ENCODE peak calls at places on chromosomes 5 and 9, in ten cellular contexts. E is EL; M is stomach; Y is type B pancreatic cell; Q is T-helper 1 cell; T is stimulated activated CD4-positive, alpha-beta T cell treated with anti-CD3 and anti-CD28 coated beads, Interleukin-2, amount 100 ng/mL, for 48 hours; L is HT-29; F is PC-9; S is mucosa of gallbladder; K is A673. O is an unnamed sample.

GRCh38 chr5:39501403-39501802 is 76.6 kb upstream of the DAB2 start:
- DNase-seq in E (peak), K (no peak), F (no peak), M (no peak), Y (no peak), L (no peak), S (no peak), Q (no peak), T (no peak), O (no peak)

GRCh38 chr5:1192971-1193590 is 8.3 kb upstream of the SLC6A19 start:
- DNase-seq in L (no peak), F (no peak), Q (no peak), M (no peak), T (no peak), S (no peak), K (no peak), E (no peak), Y (no peak), O (no peak)

GRCh38 chr9:28079677-28080076 is 506.4 kb upstream of the C9orf72 start:
- DNase-seq in K (no peak), S (no peak), T (no peak), M (no peak), L (no peak), F (no peak), Q (no peak), Y (no peak), E (no peak), O (no peak)

GRCh38 chr9:69797680-69798079 is 22.9 kb upstream of the CFAP95 start:
- DNase-seq in S (no peak), T (no peak), Y (no peak), F (no peak), L (no peak), K (no peak), M (no peak), Q (no peak), E (no peak), O (no peak)

GRCh38 chr5:9351535-9351934 is 194.3 kb downstream of the SEMA5A start:
- DNase-seq in Q (no peak), K (no peak), F (no peak), L (no peak), T (no peak), S (no peak), M (no peak), E (no peak), Y (no peak), O (no peak)

GRCh38 chr5:177478711-177479646 is 5.5 kb upstream of the DBN1 start:
- DNase-seq in M (peak), T (no peak), F (no peak), K (no peak), L (no peak), Q (peak), E (no peak), Y (no peak), S (peak), O (peak)

GRCh38 chr5:109709225-109709624 is 19.5 kb downstream of the MAN2A1 start:
- DNase-seq in S (no peak), Y (no peak), L (no peak), T (no peak), E (no peak), F (no peak), K (no peak), M (no peak), Q (no peak), O (no peak)

GRCh38 chr5:127959152-127959764 is 124.3 kb upstream of the SLC12A2 start:
- DNase-seq in Y (no peak), L (peak), T (no peak), S (peak), M (peak), Q (no peak), K (peak), F (peak), E (peak), O (no peak)

GRCh38 chr5:158483202-158483870 is 616.4 kb downstream of the EBF1 start:
- DNase-seq in L (no peak), K (no peak), M (no peak), T (no peak), F (no peak), Q (no peak), E (no peak), S (no peak), Y (no peak), O (no peak)

GRCh38 chr9:137878146-137878941 is 762 bp downstream of the CACNA1B start:
- DNase-seq in L (no peak), M (no peak), Q (no peak), F (no peak), Y (peak), K (peak), T (peak), S (no peak), E (no peak), O (no peak)

GRCh38 chr5:41399840-41400239 is 110.6 kb downstream of the PLCXD3 start:
- DNase-seq in E (no peak), K (no peak), F (no peak), Q (no peak), Y (no peak), L (no peak), S (no peak), M (no peak), T (no peak), O (no peak)

GRCh38 chr9:135084262-135084661 is 3.2 kb upstream of the OLFM1 start:
- DNase-seq in F (no peak), K (no peak), Y (no peak), Q (no peak), E (no peak), M (no peak), T (no peak), L (no peak), S (no peak), O (no peak)

GRCh38 chr9:79185866-79186265 is 385.9 kb upstream of the TLE4 start:
- DNase-seq in T (no peak), Q (no peak), F (no peak), E (peak), L (no peak), S (no peak), M (no peak), Y (no peak), K (no peak), O (no peak)

O was measured in right atrium auricular region.